ENCODE peak calls at places on chromosomes 16 and 17, in five cellular contexts. One of them, this sample, is unnamed.

GRCh38 chr17:28896884-28897768 is at the start of gene FLOT2:
- DNase-seq in naive B cell: peak
- DNase-seq in iPS-NIHi11: peak
- DNase-seq in Caco-2: peak
- DNase-seq in gastrocnemius medialis: peak
- DNase-seq in this sample: peak

GRCh38 chr16:9151597-9151996 is 60.2 kb downstream of the HAPSTR1 start:
- DNase-seq in naive B cell: no peak
- DNase-seq in iPS-NIHi11: no peak
- DNase-seq in Caco-2: no peak
- DNase-seq in gastrocnemius medialis: no peak
- DNase-seq in this sample: peak

GRCh38 chr17:35227546-35227945 is 15.3 kb upstream of the SLFN5 start:
- DNase-seq in naive B cell: no peak
- DNase-seq in iPS-NIHi11: no peak
- DNase-seq in Caco-2: no peak
- DNase-seq in gastrocnemius medialis: no peak
- DNase-seq in this sample: no peak

GRCh38 chr16:58814348-58814801 is 80.3 kb upstream of the GOT2 start:
- DNase-seq in naive B cell: peak
- DNase-seq in iPS-NIHi11: peak
- DNase-seq in Caco-2: no peak
- DNase-seq in gastrocnemius medialis: peak
- DNase-seq in this sample: peak

GRCh38 chr17:82297280-82297803 is 20.1 kb downstream of the CD7 start:
- DNase-seq in naive B cell: peak
- DNase-seq in iPS-NIHi11: no peak
- DNase-seq in Caco-2: no peak
- DNase-seq in gastrocnemius medialis: peak
- DNase-seq in this sample: no peak

GRCh38 chr17:4588391-4588790 is 4.1 kb downstream of the SMTNL2 start:
- DNase-seq in naive B cell: no peak
- DNase-seq in iPS-NIHi11: no peak
- DNase-seq in Caco-2: no peak
- DNase-seq in gastrocnemius medialis: no peak
- DNase-seq in this sample: no peak

GRCh38 chr16:76345093-76345735 is 68.0 kb downstream of the CNTNAP4 start:
- DNase-seq in naive B cell: no peak
- DNase-seq in iPS-NIHi11: no peak
- DNase-seq in Caco-2: no peak
- DNase-seq in gastrocnemius medialis: peak
- DNase-seq in this sample: no peak

GRCh38 chr16:68590201-68590994 is 51.3 kb downstream of the ZFP90 start:
- DNase-seq in naive B cell: peak
- DNase-seq in iPS-NIHi11: peak
- DNase-seq in Caco-2: peak
- DNase-seq in gastrocnemius medialis: no peak
- DNase-seq in this sample: peak

GRCh38 chr16:3065742-3066439 is 451 bp downstream of the IL32 start:
- DNase-seq in naive B cell: no peak
- DNase-seq in iPS-NIHi11: peak
- DNase-seq in Caco-2: no peak
- DNase-seq in gastrocnemius medialis: no peak
- DNase-seq in this sample: no peak

GRCh38 chr16:49811630-49812334 is 44.1 kb downstream of the ZNF423 start:
- DNase-seq in naive B cell: no peak
- DNase-seq in iPS-NIHi11: peak
- DNase-seq in Caco-2: no peak
- DNase-seq in gastrocnemius medialis: peak
- DNase-seq in this sample: no peak

GRCh38 chr17:67289174-67289876 is 44.3 kb upstream of the HELZ start:
- DNase-seq in naive B cell: no peak
- DNase-seq in iPS-NIHi11: no peak
- DNase-seq in Caco-2: no peak
- DNase-seq in gastrocnemius medialis: peak
- DNase-seq in this sample: no peak

GRCh38 chr17:50920041-50920410 is 53.9 kb upstream of the TOB1 start:
- DNase-seq in naive B cell: no peak
- DNase-seq in iPS-NIHi11: no peak
- DNase-seq in Caco-2: no peak
- DNase-seq in gastrocnemius medialis: no peak
- DNase-seq in this sample: no peak

GRCh38 chr16:86325360-86325759 is 185.0 kb upstream of the FOXF1 start:
- DNase-seq in naive B cell: no peak
- DNase-seq in iPS-NIHi11: no peak
- DNase-seq in Caco-2: no peak
- DNase-seq in gastrocnemius medialis: no peak
- DNase-seq in this sample: no peak

GRCh38 chr17:13635951-13636350 is 34.2 kb upstream of the HS3ST3A1 start:
- DNase-seq in naive B cell: no peak
- DNase-seq in iPS-NIHi11: no peak
- DNase-seq in Caco-2: no peak
- DNase-seq in gastrocnemius medialis: no peak
- DNase-seq in this sample: no peak

GRCh38 chr17:82495844-82496528 is 23.5 kb upstream of the FOXK2 start:
- DNase-seq in naive B cell: no peak
- DNase-seq in iPS-NIHi11: peak
- DNase-seq in Caco-2: peak
- DNase-seq in gastrocnemius medialis: no peak
- DNase-seq in this sample: peak

GRCh38 chr16:66549284-66550131 is at the start of gene TK2:
- DNase-seq in naive B cell: peak
- DNase-seq in iPS-NIHi11: peak
- DNase-seq in Caco-2: peak
- DNase-seq in gastrocnemius medialis: peak
- DNase-seq in this sample: peak

GRCh38 chr16:1830213-1830612 is 3.2 kb downstream of the FAHD1 start:
- DNase-seq in naive B cell: no peak
- DNase-seq in iPS-NIHi11: no peak
- DNase-seq in Caco-2: no peak
- DNase-seq in gastrocnemius medialis: no peak
- DNase-seq in this sample: peak

GRCh38 chr17:56231693-56232092 is 78.4 kb downstream of the ANKFN1 start:
- DNase-seq in naive B cell: no peak
- DNase-seq in iPS-NIHi11: no peak
- DNase-seq in Caco-2: no peak
- DNase-seq in gastrocnemius medialis: no peak
- DNase-seq in this sample: no peak

GRCh38 chr16:23145186-23145585 is 4.1 kb downstream of the USP31 start:
- DNase-seq in naive B cell: no peak
- DNase-seq in iPS-NIHi11: no peak
- DNase-seq in Caco-2: no peak
- DNase-seq in gastrocnemius medialis: no peak
- DNase-seq in this sample: no peak

GRCh38 chr16:53043986-53044571 is 8.6 kb downstream of the CHD9NB start:
- DNase-seq in naive B cell: no peak
- DNase-seq in iPS-NIHi11: peak
- DNase-seq in Caco-2: no peak
- DNase-seq in gastrocnemius medialis: no peak
- DNase-seq in this sample: peak

This sample was measured in HepG2.